ENCODE peak calls at places on chromosomes 1 and 21, in nine cellular contexts. One of them, this sample, is unnamed.

GRCh38 chr1:150562384-150563339 is 13.5 kb downstream of the ADAMTSL4 start:
- DNase-seq in Caki2: no peak
- DNase-seq in pancreas: no peak
- DNase-seq in activated B cell treated with CpG ODN at 0.5 μM for 24 hours: peak
- DNase-seq in activated naive CD4-positive, alpha-beta T cell: no peak
- DNase-seq in NCI-H446: no peak
- DNase-seq in T-helper 2 cell: no peak
- DNase-seq in NCI-H510A treated with DMSO at 0.1 percent for 48 hours: no peak
- DNase-seq in stimulated activated CD8-positive, alpha-beta memory T cell treated with anti-CD3 and anti-CD28 coated beads, Interleukin-4, amount 100 ng/mL, for 4 hours: peak
- DNase-seq in this sample: no peak

GRCh38 chr1:166164995-166165660 is 1.7 kb downstream of the FAM78B start:
- DNase-seq in Caki2: no peak
- DNase-seq in pancreas: peak
- DNase-seq in activated B cell treated with CpG ODN at 0.5 μM for 24 hours: peak
- DNase-seq in activated naive CD4-positive, alpha-beta T cell: no peak
- DNase-seq in NCI-H446: no peak
- DNase-seq in T-helper 2 cell: no peak
- DNase-seq in NCI-H510A treated with DMSO at 0.1 percent for 48 hours: peak
- DNase-seq in stimulated activated CD8-positive, alpha-beta memory T cell treated with anti-CD3 and anti-CD28 coated beads, Interleukin-4, amount 100 ng/mL, for 4 hours: no peak
- DNase-seq in this sample: no peak

GRCh38 chr1:43522776-43523480 is 7.8 kb upstream of the PTPRF start:
- DNase-seq in Caki2: peak
- DNase-seq in pancreas: no peak
- DNase-seq in activated B cell treated with CpG ODN at 0.5 μM for 24 hours: no peak
- DNase-seq in activated naive CD4-positive, alpha-beta T cell: no peak
- DNase-seq in NCI-H446: no peak
- DNase-seq in T-helper 2 cell: no peak
- DNase-seq in NCI-H510A treated with DMSO at 0.1 percent for 48 hours: peak
- DNase-seq in stimulated activated CD8-positive, alpha-beta memory T cell treated with anti-CD3 and anti-CD28 coated beads, Interleukin-4, amount 100 ng/mL, for 4 hours: no peak
- DNase-seq in this sample: no peak

GRCh38 chr1:244964112-244964971 is 100.0 kb upstream of the HNRNPU start:
- DNase-seq in Caki2: peak
- DNase-seq in pancreas: no peak
- DNase-seq in activated B cell treated with CpG ODN at 0.5 μM for 24 hours: no peak
- DNase-seq in activated naive CD4-positive, alpha-beta T cell: no peak
- DNase-seq in NCI-H446: peak
- DNase-seq in T-helper 2 cell: no peak
- DNase-seq in NCI-H510A treated with DMSO at 0.1 percent for 48 hours: no peak
- DNase-seq in stimulated activated CD8-positive, alpha-beta memory T cell treated with anti-CD3 and anti-CD28 coated beads, Interleukin-4, amount 100 ng/mL, for 4 hours: no peak
- DNase-seq in this sample: no peak

GRCh38 chr1:32988665-32989064 is 24.1 kb upstream of the RNF19B start:
- DNase-seq in Caki2: no peak
- DNase-seq in pancreas: no peak
- DNase-seq in activated B cell treated with CpG ODN at 0.5 μM for 24 hours: no peak
- DNase-seq in activated naive CD4-positive, alpha-beta T cell: no peak
- DNase-seq in NCI-H446: no peak
- DNase-seq in T-helper 2 cell: no peak
- DNase-seq in NCI-H510A treated with DMSO at 0.1 percent for 48 hours: no peak
- DNase-seq in stimulated activated CD8-positive, alpha-beta memory T cell treated with anti-CD3 and anti-CD28 coated beads, Interleukin-4, amount 100 ng/mL, for 4 hours: no peak
- DNase-seq in this sample: no peak

GRCh38 chr1:115977481-115978258 is 1.4 kb downstream of the SLC22A15 start:
- DNase-seq in Caki2: peak
- DNase-seq in pancreas: no peak
- DNase-seq in activated B cell treated with CpG ODN at 0.5 μM for 24 hours: no peak
- DNase-seq in activated naive CD4-positive, alpha-beta T cell: no peak
- DNase-seq in NCI-H446: no peak
- DNase-seq in T-helper 2 cell: no peak
- DNase-seq in NCI-H510A treated with DMSO at 0.1 percent for 48 hours: no peak
- DNase-seq in stimulated activated CD8-positive, alpha-beta memory T cell treated with anti-CD3 and anti-CD28 coated beads, Interleukin-4, amount 100 ng/mL, for 4 hours: no peak
- DNase-seq in this sample: no peak

GRCh38 chr21:31397515-31397926 is 53.5 kb upstream of the TIAM1 start:
- DNase-seq in Caki2: no peak
- DNase-seq in pancreas: no peak
- DNase-seq in activated B cell treated with CpG ODN at 0.5 μM for 24 hours: no peak
- DNase-seq in activated naive CD4-positive, alpha-beta T cell: no peak
- DNase-seq in NCI-H446: peak
- DNase-seq in T-helper 2 cell: no peak
- DNase-seq in NCI-H510A treated with DMSO at 0.1 percent for 48 hours: no peak
- DNase-seq in stimulated activated CD8-positive, alpha-beta memory T cell treated with anti-CD3 and anti-CD28 coated beads, Interleukin-4, amount 100 ng/mL, for 4 hours: no peak
- DNase-seq in this sample: no peak

GRCh38 chr1:54390655-54391054 is 15.5 kb downstream of the SSBP3 start:
- DNase-seq in Caki2: no peak
- DNase-seq in pancreas: no peak
- DNase-seq in activated B cell treated with CpG ODN at 0.5 μM for 24 hours: no peak
- DNase-seq in activated naive CD4-positive, alpha-beta T cell: no peak
- DNase-seq in NCI-H446: no peak
- DNase-seq in T-helper 2 cell: no peak
- DNase-seq in NCI-H510A treated with DMSO at 0.1 percent for 48 hours: no peak
- DNase-seq in stimulated activated CD8-positive, alpha-beta memory T cell treated with anti-CD3 and anti-CD28 coated beads, Interleukin-4, amount 100 ng/mL, for 4 hours: no peak
- DNase-seq in this sample: no peak

GRCh38 chr1:33338495-33339211 is 17.8 kb upstream of the A3GALT2 start:
- DNase-seq in Caki2: no peak
- DNase-seq in pancreas: no peak
- DNase-seq in activated B cell treated with CpG ODN at 0.5 μM for 24 hours: no peak
- DNase-seq in activated naive CD4-positive, alpha-beta T cell: no peak
- DNase-seq in NCI-H446: no peak
- DNase-seq in T-helper 2 cell: no peak
- DNase-seq in NCI-H510A treated with DMSO at 0.1 percent for 48 hours: no peak
- DNase-seq in stimulated activated CD8-positive, alpha-beta memory T cell treated with anti-CD3 and anti-CD28 coated beads, Interleukin-4, amount 100 ng/mL, for 4 hours: no peak
- DNase-seq in this sample: no peak

GRCh38 chr1:109133815-109134214 is 19.9 kb downstream of the ELAPOR1 start:
- DNase-seq in Caki2: no peak
- DNase-seq in pancreas: peak
- DNase-seq in activated B cell treated with CpG ODN at 0.5 μM for 24 hours: no peak
- DNase-seq in activated naive CD4-positive, alpha-beta T cell: no peak
- DNase-seq in NCI-H446: peak
- DNase-seq in T-helper 2 cell: no peak
- DNase-seq in NCI-H510A treated with DMSO at 0.1 percent for 48 hours: no peak
- DNase-seq in stimulated activated CD8-positive, alpha-beta memory T cell treated with anti-CD3 and anti-CD28 coated beads, Interleukin-4, amount 100 ng/mL, for 4 hours: no peak
- DNase-seq in this sample: no peak

GRCh38 chr1:224430511-224431113 is 4.0 kb downstream of the WDR26 start:
- DNase-seq in Caki2: peak
- DNase-seq in pancreas: no peak
- DNase-seq in activated B cell treated with CpG ODN at 0.5 μM for 24 hours: no peak
- DNase-seq in activated naive CD4-positive, alpha-beta T cell: no peak
- DNase-seq in NCI-H446: no peak
- DNase-seq in T-helper 2 cell: no peak
- DNase-seq in NCI-H510A treated with DMSO at 0.1 percent for 48 hours: peak
- DNase-seq in stimulated activated CD8-positive, alpha-beta memory T cell treated with anti-CD3 and anti-CD28 coated beads, Interleukin-4, amount 100 ng/mL, for 4 hours: no peak
- DNase-seq in this sample: no peak

GRCh38 chr1:40708750-40709099 is 17.2 kb downstream of the NFYC start:
- DNase-seq in Caki2: peak
- DNase-seq in pancreas: no peak
- DNase-seq in activated B cell treated with CpG ODN at 0.5 μM for 24 hours: no peak
- DNase-seq in activated naive CD4-positive, alpha-beta T cell: no peak
- DNase-seq in NCI-H446: peak
- DNase-seq in T-helper 2 cell: no peak
- DNase-seq in NCI-H510A treated with DMSO at 0.1 percent for 48 hours: peak
- DNase-seq in stimulated activated CD8-positive, alpha-beta memory T cell treated with anti-CD3 and anti-CD28 coated beads, Interleukin-4, amount 100 ng/mL, for 4 hours: no peak
- DNase-seq in this sample: no peak

GRCh38 chr1:27603320-27603961 is 503 bp downstream of the AHDC1 start:
- DNase-seq in Caki2: peak
- DNase-seq in pancreas: no peak
- DNase-seq in activated B cell treated with CpG ODN at 0.5 μM for 24 hours: peak
- DNase-seq in activated naive CD4-positive, alpha-beta T cell: no peak
- DNase-seq in NCI-H446: peak
- DNase-seq in T-helper 2 cell: no peak
- DNase-seq in NCI-H510A treated with DMSO at 0.1 percent for 48 hours: peak
- DNase-seq in stimulated activated CD8-positive, alpha-beta memory T cell treated with anti-CD3 and anti-CD28 coated beads, Interleukin-4, amount 100 ng/mL, for 4 hours: no peak
- DNase-seq in this sample: no peak

GRCh38 chr1:97844552-97845089 is 76.2 kb downstream of the DPYD start:
- DNase-seq in Caki2: no peak
- DNase-seq in pancreas: no peak
- DNase-seq in activated B cell treated with CpG ODN at 0.5 μM for 24 hours: no peak
- DNase-seq in activated naive CD4-positive, alpha-beta T cell: no peak
- DNase-seq in NCI-H446: no peak
- DNase-seq in T-helper 2 cell: no peak
- DNase-seq in NCI-H510A treated with DMSO at 0.1 percent for 48 hours: no peak
- DNase-seq in stimulated activated CD8-positive, alpha-beta memory T cell treated with anti-CD3 and anti-CD28 coated beads, Interleukin-4, amount 100 ng/mL, for 4 hours: no peak
- DNase-seq in this sample: no peak

GRCh38 chr1:226980565-226981385 is 40.7 kb downstream of the COQ8A start:
- DNase-seq in Caki2: no peak
- DNase-seq in pancreas: peak
- DNase-seq in activated B cell treated with CpG ODN at 0.5 μM for 24 hours: no peak
- DNase-seq in activated naive CD4-positive, alpha-beta T cell: no peak
- DNase-seq in NCI-H446: no peak
- DNase-seq in T-helper 2 cell: no peak
- DNase-seq in NCI-H510A treated with DMSO at 0.1 percent for 48 hours: no peak
- DNase-seq in stimulated activated CD8-positive, alpha-beta memory T cell treated with anti-CD3 and anti-CD28 coated beads, Interleukin-4, amount 100 ng/mL, for 4 hours: no peak
- DNase-seq in this sample: no peak

GRCh38 chr1:241857131-241857530 is 9.1 kb downstream of the EXO1 start:
- DNase-seq in Caki2: no peak
- DNase-seq in pancreas: no peak
- DNase-seq in activated B cell treated with CpG ODN at 0.5 μM for 24 hours: no peak
- DNase-seq in activated naive CD4-positive, alpha-beta T cell: no peak
- DNase-seq in NCI-H446: no peak
- DNase-seq in T-helper 2 cell: no peak
- DNase-seq in NCI-H510A treated with DMSO at 0.1 percent for 48 hours: no peak
- DNase-seq in stimulated activated CD8-positive, alpha-beta memory T cell treated with anti-CD3 and anti-CD28 coated beads, Interleukin-4, amount 100 ng/mL, for 4 hours: no peak
- DNase-seq in this sample: no peak

GRCh38 chr21:34598931-34599400 is 15.9 kb downstream of the RCAN1 start:
- DNase-seq in Caki2: no peak
- DNase-seq in pancreas: no peak
- DNase-seq in activated B cell treated with CpG ODN at 0.5 μM for 24 hours: no peak
- DNase-seq in activated naive CD4-positive, alpha-beta T cell: no peak
- DNase-seq in NCI-H446: no peak
- DNase-seq in T-helper 2 cell: no peak
- DNase-seq in NCI-H510A treated with DMSO at 0.1 percent for 48 hours: peak
- DNase-seq in stimulated activated CD8-positive, alpha-beta memory T cell treated with anti-CD3 and anti-CD28 coated beads, Interleukin-4, amount 100 ng/mL, for 4 hours: no peak
- DNase-seq in this sample: no peak

GRCh38 chr1:40784771-40785151 is 1.2 kb downstream of the KCNQ4 start:
- DNase-seq in Caki2: no peak
- DNase-seq in pancreas: no peak
- DNase-seq in activated B cell treated with CpG ODN at 0.5 μM for 24 hours: no peak
- DNase-seq in activated naive CD4-positive, alpha-beta T cell: no peak
- DNase-seq in NCI-H446: no peak
- DNase-seq in T-helper 2 cell: no peak
- DNase-seq in NCI-H510A treated with DMSO at 0.1 percent for 48 hours: no peak
- DNase-seq in stimulated activated CD8-positive, alpha-beta memory T cell treated with anti-CD3 and anti-CD28 coated beads, Interleukin-4, amount 100 ng/mL, for 4 hours: no peak
- DNase-seq in this sample: no peak

GRCh38 chr1:15994590-15995351 is 9.3 kb upstream of the SRARP start:
- DNase-seq in Caki2: peak
- DNase-seq in pancreas: peak
- DNase-seq in activated B cell treated with CpG ODN at 0.5 μM for 24 hours: no peak
- DNase-seq in activated naive CD4-positive, alpha-beta T cell: no peak
- DNase-seq in NCI-H446: no peak
- DNase-seq in T-helper 2 cell: no peak
- DNase-seq in NCI-H510A treated with DMSO at 0.1 percent for 48 hours: peak
- DNase-seq in stimulated activated CD8-positive, alpha-beta memory T cell treated with anti-CD3 and anti-CD28 coated beads, Interleukin-4, amount 100 ng/mL, for 4 hours: no peak
- DNase-seq in this sample: no peak

GRCh38 chr21:45542242-45542666 is at the start of gene SLC19A1:
- DNase-seq in Caki2: peak
- DNase-seq in pancreas: peak
- DNase-seq in activated B cell treated with CpG ODN at 0.5 μM for 24 hours: peak
- DNase-seq in activated naive CD4-positive, alpha-beta T cell: no peak
- DNase-seq in NCI-H446: no peak
- DNase-seq in T-helper 2 cell: peak
- DNase-seq in NCI-H510A treated with DMSO at 0.1 percent for 48 hours: no peak
- DNase-seq in stimulated activated CD8-positive, alpha-beta memory T cell treated with anti-CD3 and anti-CD28 coated beads, Interleukin-4, amount 100 ng/mL, for 4 hours: peak
- DNase-seq in this sample: no peak

GRCh38 chr21:44984428-44984791 is 44.6 kb downstream of the SLX9 start:
- DNase-seq in Caki2: no peak
- DNase-seq in pancreas: no peak
- DNase-seq in activated B cell treated with CpG ODN at 0.5 μM for 24 hours: no peak
- DNase-seq in activated naive CD4-positive, alpha-beta T cell: no peak
- DNase-seq in NCI-H446: no peak
- DNase-seq in T-helper 2 cell: no peak
- DNase-seq in NCI-H510A treated with DMSO at 0.1 percent for 48 hours: no peak
- DNase-seq in stimulated activated CD8-positive, alpha-beta memory T cell treated with anti-CD3 and anti-CD28 coated beads, Interleukin-4, amount 100 ng/mL, for 4 hours: no peak
- DNase-seq in this sample: no peak

GRCh38 chr1:228003461-228004330 is 3.1 kb upstream of the WNT3A start:
- DNase-seq in Caki2: no peak
- DNase-seq in pancreas: no peak
- DNase-seq in activated B cell treated with CpG ODN at 0.5 μM for 24 hours: no peak
- DNase-seq in activated naive CD4-positive, alpha-beta T cell: no peak
- DNase-seq in NCI-H446: no peak
- DNase-seq in T-helper 2 cell: no peak
- DNase-seq in NCI-H510A treated with DMSO at 0.1 percent for 48 hours: no peak
- DNase-seq in stimulated activated CD8-positive, alpha-beta memory T cell treated with anti-CD3 and anti-CD28 coated beads, Interleukin-4, amount 100 ng/mL, for 4 hours: no peak
- DNase-seq in this sample: no peak

GRCh38 chr21:31972622-31973021 is 99.8 kb downstream of the HUNK start:
- DNase-seq in Caki2: no peak
- DNase-seq in pancreas: no peak
- DNase-seq in activated B cell treated with CpG ODN at 0.5 μM for 24 hours: no peak
- DNase-seq in activated naive CD4-positive, alpha-beta T cell: no peak
- DNase-seq in NCI-H446: no peak
- DNase-seq in T-helper 2 cell: no peak
- DNase-seq in NCI-H510A treated with DMSO at 0.1 percent for 48 hours: no peak
- DNase-seq in stimulated activated CD8-positive, alpha-beta memory T cell treated with anti-CD3 and anti-CD28 coated beads, Interleukin-4, amount 100 ng/mL, for 4 hours: no peak
- DNase-seq in this sample: no peak

This sample was measured in cortex of kidney.